ENCODE peak calls at places on chromosomes 11 and 22, in four cellular contexts. C, F, V and E are unnamed samples.

GRCh38 chr11:58573451-58574104 is 2.1 kb downstream of the LPXN start:
- DNase-seq in F (no peak), V (no peak), C (peak; percentile 85), E (no peak)

GRCh38 chr11:31824791-31825452 is 13.8 kb upstream of the PAX6 start:
- DNase-seq in F (no peak), C (no peak), V (no peak), E (peak; percentile 22)

GRCh38 chr22:49959782-49960158 is 802 bp upstream of the PIM3 start:
- DNase-seq in C (no peak), F (peak; percentile 72), V (no peak), E (no peak)

GRCh38 chr22:32655068-32655467 is 146.4 kb upstream of the TIMP3 start:
- DNase-seq in F (no peak), C (no peak), V (no peak), E (no peak)

GRCh38 chr11:34825670-34826383 is 90.4 kb downstream of the APIP start:
- DNase-seq in F (no peak), C (no peak), V (no peak), E (no peak)

GRCh38 chr11:4040461-4040860 is 54.1 kb upstream of the RRM1 start:
- DNase-seq in F (no peak), C (no peak), V (no peak), E (no peak)

GRCh38 chr11:134231958-134232674 is 7.6 kb downstream of the VPS26B start:
- DNase-seq in V (no peak), C (no peak), F (peak; percentile 10), E (no peak)

GRCh38 chr11:5666396-5666780 is 18.5 kb downstream of the TRIM5 start:
- DNase-seq in F (no peak), V (no peak), C (peak; percentile 20), E (peak; percentile 45)

GRCh38 chr11:15605094-15605493 is 490.4 kb downstream of the INSC start:
- DNase-seq in C (no peak), F (no peak), V (no peak), E (no peak)

DNA sequence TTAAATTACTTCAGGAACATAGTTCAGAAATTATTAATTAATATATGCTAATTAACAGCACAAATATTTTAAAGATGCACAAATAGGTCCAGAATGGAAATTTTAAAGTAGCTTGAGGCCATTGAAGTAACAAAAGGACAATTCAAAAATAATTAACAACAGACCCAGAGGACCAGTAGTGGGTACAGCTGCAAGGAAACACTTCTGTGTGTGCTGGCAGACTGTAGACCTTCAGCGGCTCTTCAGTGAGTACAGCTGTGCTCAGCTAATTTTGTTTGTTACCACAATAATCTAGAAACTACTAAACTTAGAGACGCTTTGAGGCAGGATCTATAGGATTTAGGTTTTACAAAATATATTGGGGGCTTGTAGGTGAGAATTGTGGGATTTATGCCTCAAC is 103.8 kb downstream of the GRIA4 start:
- DNase-seq in F (no peak), V (no peak), C (no peak), E (no peak)
- H4K5ac ChIP-seq in F (no peak overlapping the region), V (no peak overlapping the region), C (no peak overlapping the region), E (no peak overlapping the region)

DNA sequence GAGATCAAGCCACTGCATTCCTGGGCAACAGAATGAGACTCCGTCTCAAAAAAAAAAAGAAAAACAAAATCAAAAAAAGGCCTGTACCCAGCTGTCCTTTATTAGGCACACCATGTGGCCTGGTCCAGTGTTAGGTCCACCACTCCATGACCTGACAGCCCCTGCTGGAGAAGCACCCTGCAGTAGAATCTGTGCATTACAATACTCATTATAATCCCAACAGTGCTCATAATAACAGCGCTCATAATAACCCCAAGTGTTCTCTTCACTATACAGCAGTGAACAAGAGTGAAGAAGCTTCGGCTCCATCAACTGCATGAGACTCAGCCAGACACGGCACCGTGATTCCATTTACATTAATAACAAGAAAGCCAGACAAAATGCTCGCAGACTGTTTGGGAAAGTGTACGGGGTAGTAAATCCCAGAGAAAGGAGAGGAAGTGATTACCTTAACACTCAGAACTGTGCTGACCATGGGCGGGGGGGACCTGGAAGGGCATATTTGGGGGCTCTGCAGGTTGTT is 8.9 kb upstream of the EHD1 start:
- DNase-seq in C (no peak), V (no peak), F (no peak), E (no peak)
- H4K8ac ChIP-seq in C (peak overlapping the region; percentile 84), V (no peak overlapping the region), F (no peak overlapping the region), E (no peak overlapping the region)

GRCh38 chr22:48923165-48923875 is 904.4 kb downstream of the BRD1 start:
- DNase-seq in C (no peak), V (no peak), F (no peak), E (no peak)
- H4K5ac ChIP-seq in C (no peak overlapping the region), V (no peak overlapping the region), F (no peak overlapping the region), E (no peak overlapping the region)

GRCh38 chr22:36872866-36873498 is 12.2 kb downstream of the NCF4 start:
- DNase-seq in F (no peak), V (no peak), C (no peak), E (no peak)

GRCh38 chr22:36870250-36870649 is 9.4 kb downstream of the NCF4 start:
- DNase-seq in C (no peak), F (no peak), V (no peak), E (no peak)

GRCh38 chr22:36872084-36872483 is 11.3 kb downstream of the NCF4 start:
- DNase-seq in V (no peak), F (no peak), C (no peak), E (no peak)

GRCh38 chr22:36873614-36874308 is 13.0 kb downstream of the NCF4 start:
- DNase-seq in V (no peak), C (peak; percentile 45), F (peak; percentile 50), E (peak; percentile 80)

DNA sequence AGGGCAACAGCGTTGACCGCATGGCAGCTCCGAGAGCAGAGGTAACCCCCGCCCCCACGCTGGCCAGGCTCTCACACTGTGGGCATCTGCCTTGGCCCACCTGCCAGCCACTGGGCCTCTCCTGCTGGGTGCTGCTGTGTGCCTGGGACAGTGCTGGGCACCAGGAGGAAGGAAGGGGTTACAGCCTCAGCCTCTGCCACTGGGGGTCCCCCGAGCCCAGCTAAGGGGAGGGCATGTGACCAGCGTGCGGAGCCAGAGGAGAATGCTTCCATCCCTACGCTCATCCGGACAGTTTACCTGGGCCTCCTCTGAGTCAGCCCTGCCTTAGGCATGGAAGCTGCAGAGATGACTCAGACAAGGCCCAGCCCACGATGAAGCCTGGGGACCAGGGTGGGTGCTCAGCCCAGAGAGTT is 10.9 kb downstream of the NCF4 start:
- DNase-seq in F (peak; percentile 56), V (no peak), C (no peak), E (peak; percentile 45)
- H4K8ac ChIP-seq in F (no peak overlapping the region), V (no peak overlapping the region), C (no peak overlapping the region), E (no peak overlapping the region)

GRCh38 chr22:26357813-26358212 is 71.2 kb upstream of the ASPHD2 start:
- DNase-seq in V (no peak), F (no peak), C (no peak), E (no peak)
- H4K5ac ChIP-seq in V (no peak overlapping the region), F (no peak overlapping the region), C (no peak overlapping the region), E (no peak overlapping the region)

GRCh38 chr11:958101-958500 is 32.4 kb downstream of the AP2A2 start:
- DNase-seq in F (no peak), C (no peak), V (no peak), E (no peak)
- H4K8ac ChIP-seq in F (no peak overlapping the region), C (no peak overlapping the region), V (no peak overlapping the region), E (no peak overlapping the region)

GRCh38 chr22:45294030-45294429 is 9.3 kb downstream of the UPK3A start:
- DNase-seq in C (no peak), V (no peak), F (no peak), E (no peak)
- H4K5ac ChIP-seq in C (no peak overlapping the region), V (no peak overlapping the region), F (no peak overlapping the region), E (no peak overlapping the region)

GRCh38 chr22:17971711-17972110 is 52.6 kb downstream of the MICAL3 start:
- DNase-seq in V (no peak), F (no peak), C (no peak), E (no peak)

GRCh38 chr22:17974087-17974486 is 50.3 kb downstream of the MICAL3 start:
- DNase-seq in F (no peak), V (no peak), C (no peak), E (no peak)

GRCh38 chr22:17974703-17975372 is 49.5 kb downstream of the MICAL3 start:
- DNase-seq in V (no peak), C (no peak), F (no peak), E (no peak)

GRCh38 chr22:17972385-17973181 is 51.8 kb downstream of the MICAL3 start:
- DNase-seq in V (no peak), F (no peak), C (peak; percentile 85), E (peak; percentile 79)

GRCh38 chr22:17973217-17973616 is 51.1 kb downstream of the MICAL3 start:
- DNase-seq in F (no peak), V (no peak), C (no peak), E (no peak)
- H4K8ac ChIP-seq in F (no peak overlapping the region), V (no peak overlapping the region), C (peak overlapping the region; percentile 74), E (no peak overlapping the region)

GRCh38 chr11:12154871-12155668 is 44.7 kb downstream of the MICAL2 start:
- DNase-seq in V (no peak), C (no peak), F (no peak), E (no peak)
- H4K5ac ChIP-seq in V (no peak overlapping the region), C (no peak overlapping the region), F (no peak overlapping the region), E (no peak overlapping the region)

DNA sequence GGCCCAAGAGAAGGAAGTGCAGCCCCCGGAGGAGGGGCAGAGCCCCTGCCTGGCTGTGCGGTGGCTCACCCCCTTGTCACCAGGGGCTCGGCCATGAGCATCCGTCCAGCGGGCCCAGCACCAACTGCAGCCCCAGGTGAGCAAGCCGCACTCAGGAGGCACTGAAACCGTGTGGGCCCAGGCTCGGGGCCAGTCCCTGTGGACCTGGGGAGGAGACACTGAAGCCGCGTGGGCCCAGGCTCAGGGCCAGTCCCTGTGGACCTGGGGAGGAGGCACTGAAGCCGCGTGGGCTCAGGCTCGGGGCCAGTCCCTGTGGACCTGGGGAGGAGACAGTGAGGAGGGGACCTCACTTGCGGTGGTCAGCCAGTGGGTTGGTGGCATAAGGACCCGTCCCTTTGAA is 13.9 kb downstream of the LSP1 start:
- DNase-seq in C (no peak), F (no peak), V (no peak), E (no peak)
- H4K8ac ChIP-seq in C (no peak overlapping the region), F (no peak overlapping the region), V (no peak overlapping the region), E (no peak overlapping the region)